ENCODE peak calls at places on chromosomes 13 and 19, in five cellular contexts. C is cardiac muscle cell, A is ovary, Z is BE2C, X is Peyer's patch. B is an unnamed sample.
A peak's percentile ranks its signal among the peaks of the same experiment; 100 is the strongest.

GRCh38 chr13:28046981-28047380 is 53.4 kb downstream of the FLT3 start:
- DNase-seq in A (no peak), Z (no peak), C (no peak), X (no peak), B (no peak)

GRCh38 chr13:40169476-40169875 is 497.0 kb downstream of the FOXO1 start:
- DNase-seq in X (no peak), C (no peak), Z (no peak), A (no peak), B (no peak)

GRCh38 chr19:4636151-4636717 is 3.1 kb upstream of the TNFAIP8L1 start:
- DNase-seq in X (peak; percentile 74), C (peak; percentile 71), A (peak; percentile 52), Z (peak; percentile 83), B (peak; percentile 70)

GRCh38 chr13:79995334-79995733 is 345.6 kb downstream of the SPRY2 start:
- DNase-seq in Z (no peak), C (peak; percentile 67), X (no peak), A (no peak), B (no peak)

GRCh38 chr13:70107498-70108271 is at the start of gene ATXN8OS:
- DNase-seq in Z (peak; percentile 27), C (no peak), X (peak; percentile 27), A (no peak), B (no peak)

GRCh38 chr13:94178625-94179244 is 300.7 kb downstream of the DCT start:
- DNase-seq in A (no peak), C (no peak), X (no peak), Z (no peak), B (no peak)

GRCh38 chr19:18429717-18430416 is 8.1 kb downstream of the ISYNA1 start:
- DNase-seq in X (no peak), C (no peak), A (no peak), Z (peak; percentile 24), B (no peak)

GRCh38 chr19:17869114-17869608 is 2.6 kb upstream of the SLC5A5 start:
- DNase-seq in C (no peak), X (no peak), Z (no peak), A (no peak), B (no peak)

GRCh38 chr19:49151339-49152217 is 3.6 kb downstream of the HRC start:
- DNase-seq in Z (peak; percentile 86), C (peak; percentile 53), A (peak; percentile 39), X (peak; percentile 99), B (peak; percentile 87)

GRCh38 chr19:3983936-3984583 is 1.2 kb downstream of the EEF2 start:
- DNase-seq in X (peak; percentile 85), C (peak; percentile 60), Z (no peak), A (no peak), B (no peak)

GRCh38 chr13:40220299-40220935 is 446.0 kb downstream of the FOXO1 start:
- DNase-seq in Z (no peak), X (no peak), C (peak; percentile 80), A (no peak), B (no peak)

GRCh38 chr19:39677931-39678889 is 22.5 kb downstream of the LGALS16 start:
- DNase-seq in C (no peak), A (no peak), X (no peak), Z (no peak), B (peak; percentile 69)

DNA sequence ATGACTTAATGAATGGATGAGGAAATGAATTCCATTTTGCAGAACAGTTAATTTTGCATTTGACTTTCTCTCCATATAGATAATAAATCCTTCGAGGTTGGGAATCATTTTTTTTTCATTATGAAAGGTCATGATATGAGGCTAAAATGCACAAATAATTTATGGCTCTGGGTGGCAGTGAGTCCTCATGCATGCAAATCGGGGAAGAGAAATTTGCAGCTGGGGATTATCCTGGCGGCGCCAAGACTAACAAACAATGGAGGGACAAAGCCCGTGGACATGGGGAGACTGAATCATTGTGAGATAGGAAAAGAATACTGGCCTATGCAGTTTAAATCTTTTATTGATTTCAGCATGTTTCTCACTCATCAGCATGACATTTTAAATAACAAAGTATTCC is 102.2 kb downstream of the ERCC5 start:
- DNase-seq in Z (no peak), X (no peak), A (no peak), C (peak; percentile 10), B (peak; percentile 2)
- TF ChIP-seq CTCF in Z (no peak), X (no peak), A (no peak), C (no peak), B (no peak)

DNA sequence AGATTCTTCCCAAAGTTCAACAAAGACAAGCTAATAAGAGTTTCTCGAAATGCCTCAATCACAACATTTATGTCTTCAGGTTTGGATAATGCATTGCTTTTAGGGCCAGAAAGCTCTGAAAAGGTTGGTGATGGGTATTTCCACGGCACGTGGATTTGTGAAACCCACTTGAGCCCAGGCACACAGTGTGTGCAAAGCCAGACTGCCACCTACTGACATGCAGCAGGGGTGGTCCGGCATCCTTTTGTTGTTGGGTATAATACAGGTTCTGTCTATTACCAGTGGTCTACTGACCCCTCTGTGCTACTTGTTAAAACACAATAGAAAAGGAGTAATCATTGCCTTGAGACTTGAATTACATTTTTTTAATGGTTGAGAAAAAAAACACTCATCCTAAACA is 225.6 kb downstream of the RAP2A start:
- DNase-seq in Z (peak; percentile 19), C (peak; percentile 59), A (no peak), X (no peak), B (no peak)
- TF ChIP-seq CTCF in Z (peak; percentile 53), C (peak; percentile 52), A (no peak), X (no peak), B (no peak)

GRCh38 chr13:45441633-45442032 is 23.1 kb upstream of the COG3 start:
- DNase-seq in X (no peak), C (peak; percentile 20), Z (no peak), A (no peak), B (no peak)
- TF ChIP-seq CTCF in X (no peak), C (peak; percentile 12), Z (no peak), A (no peak), B (no peak)

GRCh38 chr19:35154535-35155406 is at the start of gene FXYD5:
- DNase-seq in A (no peak), X (no peak), C (peak; percentile 88), Z (no peak), B (peak; percentile 83)
- TF ChIP-seq CTCF in A (no peak), X (no peak), C (peak; percentile 15), Z (no peak), B (no peak)

DNA sequence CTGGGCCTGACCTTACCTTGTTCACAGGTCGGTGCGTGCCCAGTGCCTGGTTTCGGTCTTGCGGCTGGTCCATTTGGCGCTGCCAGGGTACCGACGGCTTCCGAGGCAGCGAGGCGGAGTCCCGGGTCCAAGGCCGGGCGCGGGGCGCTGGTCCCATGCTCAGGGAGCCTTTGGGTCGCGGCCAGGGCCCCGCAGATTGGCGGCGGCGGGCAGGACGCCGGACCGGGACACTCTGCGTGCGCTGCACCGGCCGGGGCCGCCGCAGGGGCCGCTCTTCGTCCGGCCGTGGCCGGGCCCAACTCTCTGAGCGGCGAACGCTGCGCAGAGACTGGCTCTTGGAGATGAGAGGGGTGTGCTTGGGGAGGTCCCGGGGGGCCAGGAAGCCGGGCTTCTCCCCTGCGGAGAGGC is 3.3 kb upstream of the WIZ start:
- DNase-seq in X (no peak), Z (no peak), A (no peak), C (peak; percentile 36), B (no peak)
- TF ChIP-seq CTCF in X (no peak), Z (no peak), A (no peak), C (peak; percentile 42), B (no peak)

B was measured in Calu3.